ENCODE peak calls at places on chromosomes 3 and 15, in seven cellular contexts. R is C1 segment of cervical spinal cord, B is tibial nerve, D is fibroblast of villous mesenchyme, Y is right cardiac atrium, G is nephron progenitor cell, L is NT2/D1. U is an unnamed sample.
A peak's percentile ranks its signal among the peaks of the same experiment; 100 is the strongest.

GRCh38 chr3:184230603-184231528 is 1.5 kb downstream of the VWA5B2 start:
- DNase-seq in L (no peak), Y (no peak), R (no peak), D (no peak), G (peak; percentile 37), B (no peak), U (no peak)

GRCh38 chr3:23404241-23404640 is 201.1 kb downstream of the UBE2E2 start:
- DNase-seq in R (no peak), Y (no peak), B (no peak), G (no peak), D (no peak), L (no peak), U (no peak)

GRCh38 chr3:159764211-159765024 is 224.2 kb upstream of the IL12A start:
- DNase-seq in R (peak; percentile 61), L (peak; percentile 36), Y (peak; percentile 79), G (peak; percentile 46), D (peak; percentile 79), B (no peak), U (peak; percentile 82)

GRCh38 chr3:122105626-122106025 is 50.5 kb downstream of the CD86 start:
- DNase-seq in G (no peak), Y (no peak), D (no peak), B (no peak), R (no peak), L (no peak), U (no peak)

GRCh38 chr3:195001961-195002861 is 268.7 kb downstream of the XXYLT1 start:
- DNase-seq in L (peak; percentile 40), Y (peak; percentile 85), R (no peak), G (peak; percentile 46), D (peak; percentile 55), B (no peak), U (peak; percentile 72)

GRCh38 chr3:176785207-176785606 is 412.1 kb downstream of the TBL1XR1 start:
- DNase-seq in R (no peak), G (no peak), B (no peak), Y (no peak), L (no peak), D (no peak), U (no peak)

GRCh38 chr15:31306426-31307269 is 20.0 kb upstream of the KLF13 start:
- DNase-seq in R (peak; percentile 85), Y (peak; percentile 77), D (no peak), G (peak; percentile 49), B (no peak), L (peak; percentile 92), U (no peak)

GRCh38 chr3:39122811-39123210 is 15.3 kb downstream of the TTC21A start:
- DNase-seq in Y (no peak), B (no peak), L (no peak), D (no peak), G (no peak), R (no peak), U (no peak)

GRCh38 chr15:21270474-21270873 is 169.8 kb downstream of the POTEB3 start:
- DNase-seq in R (no peak), D (no peak), B (no peak), Y (peak; percentile 20), G (no peak), L (no peak), U (no peak)

GRCh38 chr3:38039101-38039898 is at the start of gene DLEC1:
- DNase-seq in G (peak; percentile 67), R (no peak), L (peak; percentile 69), Y (peak; percentile 92), D (peak; percentile 55), B (no peak), U (peak; percentile 62)

GRCh38 chr15:65641723-65642475 is 20.2 kb downstream of the SLC24A1 start:
- DNase-seq in B (no peak), L (no peak), Y (no peak), R (no peak), G (no peak), D (peak; percentile 10), U (no peak)

GRCh38 chr3:127479449-127479848 is 111.1 kb downstream of the TPRA1 start:
- DNase-seq in D (no peak), R (no peak), G (peak; percentile 11), B (no peak), L (no peak), Y (peak; percentile 65), U (no peak)

GRCh38 chr3:61353353-61353752 is 102.1 kb upstream of the FHIT start:
- DNase-seq in G (no peak), L (no peak), R (no peak), B (no peak), D (no peak), Y (no peak), U (no peak)

GRCh38 chr3:23170306-23170705 is 32.8 kb upstream of the UBE2E2 start:
- DNase-seq in B (no peak), D (no peak), Y (no peak), L (no peak), R (no peak), G (no peak), U (peak; percentile 40)